ENCODE peak calls at places on chromosomes 12 and 14, in ten cellular contexts. M is BE2C; P is GM12865; N is right lobe of liver; V is CD8-positive, alpha-beta T cell; S is astrocyte of the spinal cord; F is esophagus squamous epithelium; O is GM13977; X is ovary; Q is tibial nerve. J is an unnamed sample.

GRCh38 chr12:25194211-25194610 is 749 bp downstream of the DNAI7 start:
- DNase-seq in P (no peak), Q (no peak), V (no peak), O (no peak), F (no peak), M (no peak), S (peak), N (no peak), X (no peak), J (no peak)

GRCh38 chr12:120358412-120359158 is 10.4 kb downstream of the MSI1 start:
- DNase-seq in O (no peak), N (peak), F (no peak), S (no peak), X (no peak), P (no peak), Q (no peak), V (no peak), M (no peak), J (no peak)

GRCh38 chr12:46944104-46944503 is 118.3 kb upstream of the SLC38A4 start:
- DNase-seq in V (no peak), P (no peak), Q (no peak), F (no peak), M (no peak), O (no peak), N (no peak), X (no peak), S (peak), J (no peak)

GRCh38 chr12:95918194-95918993 is 24.0 kb downstream of the CCDC38 start:
- DNase-seq in F (no peak), O (peak), S (peak), Q (peak), P (peak), X (no peak), V (peak), N (no peak), M (peak), J (no peak)

GRCh38 chr14:104889374-104889755 is 24.3 kb downstream of the CEP170B start:
- DNase-seq in M (no peak), Q (no peak), V (no peak), O (no peak), P (no peak), F (no peak), X (peak), S (no peak), N (no peak), J (peak)

GRCh38 chr12:54419088-54419887 is at the start of gene ITGA5:
- DNase-seq in Q (peak), F (no peak), P (no peak), M (peak), X (peak), S (peak), N (peak), V (peak), O (no peak), J (no peak)

GRCh38 chr12:3897400-3897910 is 24.3 kb upstream of the PARP11 start:
- DNase-seq in S (no peak), X (no peak), P (no peak), V (no peak), M (no peak), O (no peak), N (no peak), F (no peak), Q (no peak), J (no peak)

GRCh38 chr12:47135578-47135977 is 55.8 kb upstream of the AMIGO2 start:
- DNase-seq in O (no peak), M (no peak), N (no peak), X (no peak), S (no peak), P (no peak), Q (no peak), V (no peak), F (no peak), J (no peak)

GRCh38 chr12:106359620-106360399 is 2.3 kb downstream of the POLR3B start:
- DNase-seq in F (no peak), X (no peak), S (no peak), M (no peak), N (no peak), V (no peak), O (no peak), Q (no peak), P (no peak), J (no peak)

GRCh38 chr14:104515811-104516780 is 63.5 kb upstream of the C14orf180 start:
- DNase-seq in F (no peak), O (no peak), P (no peak), N (no peak), Q (no peak), X (no peak), V (no peak), M (no peak), S (no peak), J (no peak)

GRCh38 chr14:86532219-86532618 is 1002.3 kb downstream of the FLRT2 start:
- DNase-seq in M (no peak), X (no peak), S (peak), F (no peak), O (no peak), P (no peak), Q (no peak), V (no peak), N (no peak), J (no peak)

GRCh38 chr12:60197589-60197988 is 601.8 kb downstream of the SLC16A7 start:
- DNase-seq in P (no peak), V (no peak), Q (no peak), X (no peak), S (no peak), F (no peak), N (no peak), O (no peak), M (no peak), J (no peak)

GRCh38 chr14:99596071-99596627 is 7.9 kb downstream of the CCDC85C start:
- DNase-seq in V (no peak), X (no peak), O (no peak), F (no peak), Q (no peak), P (no peak), M (peak), S (no peak), N (no peak), J (no peak)

GRCh38 chr12:8628731-8629130 is 16.1 kb upstream of the AICDA start:
- DNase-seq in F (no peak), M (no peak), O (no peak), P (peak), N (no peak), S (no peak), Q (no peak), X (no peak), V (no peak), J (no peak)

GRCh38 chr14:100531152-100531551 is 56.1 kb downstream of the BEGAIN start:
- DNase-seq in N (peak), V (no peak), X (no peak), P (no peak), O (no peak), M (no peak), S (no peak), Q (peak), F (no peak), J (no peak)

GRCh38 chr12:106903241-106903950 is 52.3 kb upstream of the TMEM263 start:
- DNase-seq in M (peak), S (peak), N (peak), P (peak), X (peak), Q (peak), F (no peak), V (peak), O (peak), J (no peak)

GRCh38 chr12:46830731-46831334 is 5.0 kb upstream of the SLC38A4 start:
- DNase-seq in Q (no peak), O (no peak), X (no peak), M (no peak), S (peak), N (peak), V (no peak), P (no peak), F (no peak), J (no peak)

GRCh38 chr12:111046896-111047295 is 126.5 kb upstream of the MYL2 start:
- DNase-seq in X (no peak), M (no peak), S (no peak), V (no peak), N (no peak), F (no peak), O (no peak), P (no peak), Q (no peak), J (no peak)

GRCh38 chr12:75087656-75088055 is 122.0 kb downstream of the KCNC2 start:
- DNase-seq in M (no peak), Q (no peak), V (no peak), P (no peak), N (no peak), S (no peak), O (no peak), F (no peak), X (no peak), J (no peak)

GRCh38 chr12:127411981-127412380 is 855.0 kb upstream of the TMEM132C start:
- DNase-seq in Q (no peak), P (no peak), N (no peak), V (no peak), M (no peak), F (no peak), O (no peak), S (no peak), X (no peak), J (no peak)

GRCh38 chr12:3257411-3257810 is 180.2 kb downstream of the TSPAN9 start:
- DNase-seq in P (no peak), F (no peak), X (no peak), Q (no peak), V (no peak), M (no peak), N (no peak), S (peak), O (no peak), J (no peak)

GRCh38 chr14:32087173-32087861 is 10.2 kb downstream of the ARHGAP5 start:
- DNase-seq in P (no peak), F (no peak), M (no peak), X (no peak), N (no peak), V (no peak), S (peak), Q (no peak), O (no peak), J (no peak)

GRCh38 chr14:50344116-50344775 is 32.1 kb downstream of the DMAC2L start:
- DNase-seq in P (peak), O (peak), Q (no peak), V (no peak), S (no peak), N (no peak), M (no peak), F (no peak), X (no peak), J (no peak)

GRCh38 chr12:126384029-126384564 is 1318.9 kb downstream of the AACS start:
- DNase-seq in O (no peak), V (no peak), N (no peak), S (no peak), F (no peak), Q (no peak), X (no peak), P (no peak), M (no peak), J (no peak)

GRCh38 chr12:106645074-106645421 is 62.2 kb downstream of the RFX4 start:
- DNase-seq in V (no peak), N (peak), X (no peak), F (no peak), M (no peak), O (no peak), Q (peak), S (peak), P (no peak), J (no peak)

GRCh38 chr14:75418779-75419768 is 8.7 kb upstream of the JDP2 start:
- DNase-seq in Q (no peak), V (no peak), X (no peak), O (peak), P (peak), M (peak), S (no peak), F (no peak), N (peak), J (peak)

GRCh38 chr14:101029668-101030290 is 126.3 kb upstream of the RTL1 start:
- DNase-seq in S (no peak), O (no peak), Q (no peak), V (no peak), P (no peak), X (peak), F (no peak), N (peak), M (no peak), J (no peak)

GRCh38 chr14:76109087-76109880 is 42.4 kb upstream of the GPATCH2L start:
- DNase-seq in X (no peak), V (no peak), F (no peak), N (no peak), O (no peak), Q (peak), S (no peak), P (no peak), M (no peak), J (no peak)

GRCh38 chr12:53974084-53975018 is at the start of gene HOTAIR:
- DNase-seq in M (peak), S (no peak), N (peak), V (peak), P (peak), F (no peak), Q (no peak), X (peak), O (peak), J (no peak)

GRCh38 chr14:100548295-100548655 is 38.9 kb downstream of the BEGAIN start:
- DNase-seq in P (no peak), V (no peak), X (no peak), Q (no peak), F (no peak), N (no peak), M (no peak), O (no peak), S (no peak), J (no peak)

GRCh38 chr14:74647834-74648361 is 35.9 kb upstream of the LTBP2 start:
- DNase-seq in Q (no peak), X (peak), N (no peak), S (no peak), O (no peak), P (no peak), V (no peak), F (no peak), M (peak), J (no peak)

GRCh38 chr12:121930862-121931261 is 12.5 kb downstream of the CFAP251 start:
- DNase-seq in V (no peak), Q (no peak), F (no peak), N (no peak), S (no peak), X (no peak), M (no peak), O (no peak), P (no peak), J (no peak)

GRCh38 chr12:106629797-106630669 is 47.2 kb downstream of the RFX4 start:
- DNase-seq in F (no peak), P (no peak), M (no peak), V (no peak), Q (no peak), S (peak), X (no peak), N (no peak), O (no peak), J (no peak)

GRCh38 chr12:120416490-120417216 is 21.3 kb upstream of the COX6A1 start:
- DNase-seq in P (no peak), X (no peak), O (no peak), N (no peak), M (no peak), F (no peak), V (no peak), S (no peak), Q (no peak), J (no peak)

GRCh38 chr12:1628671-1629337 is at the start of gene WNT5B:
- DNase-seq in Q (no peak), F (no peak), M (peak), P (no peak), V (no peak), S (no peak), X (no peak), N (no peak), O (no peak), J (no peak)

GRCh38 chr12:116559330-116560080 is at the start of gene MAP1LC3B2:
- DNase-seq in P (peak), M (no peak), S (peak), N (peak), F (peak), Q (peak), V (peak), O (peak), X (peak), J (peak)

GRCh38 chr12:88144037-88144436 is 1.9 kb downstream of the TMTC3 start:
- DNase-seq in P (no peak), N (no peak), Q (no peak), X (no peak), O (no peak), F (no peak), V (no peak), M (no peak), S (no peak), J (no peak)

GRCh38 chr12:91108196-91108595 is 3.1 kb downstream of the LUM start:
- DNase-seq in M (no peak), S (no peak), N (no peak), O (no peak), V (no peak), X (no peak), Q (no peak), F (no peak), P (no peak), J (no peak)
- TF ChIP-seq CTCF in M (no peak), S (no peak), N (no peak), O (no peak), V (no peak), X (no peak), Q (no peak), F (no peak), P (no peak), J (no peak)

DNA sequence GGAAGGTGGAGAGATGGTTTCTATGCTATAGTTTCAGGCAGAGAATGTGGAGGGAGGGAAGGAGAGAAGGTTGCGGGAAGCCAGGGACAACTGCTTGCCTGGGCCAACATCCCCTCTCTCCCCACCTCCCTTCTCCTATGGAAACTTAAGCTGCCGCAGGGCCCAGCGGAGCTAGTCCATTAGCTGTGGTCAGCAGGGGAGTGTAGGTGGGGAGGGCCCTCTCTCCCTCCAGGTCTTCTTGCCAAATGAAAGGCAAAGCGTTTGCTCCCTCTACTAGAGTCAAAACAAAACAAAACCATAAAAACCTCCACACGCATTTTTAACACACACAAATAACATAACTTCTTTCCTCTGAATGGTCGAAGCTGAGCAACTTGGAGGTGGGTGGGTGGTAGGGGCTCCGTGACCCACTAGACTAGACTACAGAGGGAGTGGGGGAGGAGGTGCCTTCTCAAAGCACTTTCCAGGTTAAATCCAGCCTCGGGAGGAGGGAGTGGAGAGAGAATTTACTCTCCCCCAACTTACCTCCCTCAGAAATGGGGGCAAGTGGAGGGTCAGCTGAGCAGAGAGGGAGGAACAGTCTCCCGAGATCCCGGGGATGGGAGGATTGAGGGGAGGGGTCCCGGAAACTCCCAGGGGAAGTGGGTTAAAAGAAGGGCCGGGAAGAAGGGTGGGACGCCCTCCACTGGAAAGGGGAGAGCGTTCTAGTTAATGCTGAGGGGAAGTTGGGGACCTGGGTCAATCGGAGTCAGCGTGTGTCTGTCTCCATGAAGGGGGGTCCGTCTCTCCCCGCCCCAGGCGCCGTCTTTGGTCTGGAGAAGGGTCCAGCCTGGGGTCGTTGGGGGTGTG is 4.6 kb upstream of the CACNB3 start:
- DNase-seq in F (no peak), S (peak), V (no peak), P (no peak), Q (no peak), M (no peak), N (no peak), X (peak), O (no peak), J (no peak)
- TF ChIP-seq CTCF in F (no peak), S (no peak), V (no peak), P (no peak), Q (no peak), M (no peak), N (no peak), X (no peak), O (no peak), J (no peak)

DNA sequence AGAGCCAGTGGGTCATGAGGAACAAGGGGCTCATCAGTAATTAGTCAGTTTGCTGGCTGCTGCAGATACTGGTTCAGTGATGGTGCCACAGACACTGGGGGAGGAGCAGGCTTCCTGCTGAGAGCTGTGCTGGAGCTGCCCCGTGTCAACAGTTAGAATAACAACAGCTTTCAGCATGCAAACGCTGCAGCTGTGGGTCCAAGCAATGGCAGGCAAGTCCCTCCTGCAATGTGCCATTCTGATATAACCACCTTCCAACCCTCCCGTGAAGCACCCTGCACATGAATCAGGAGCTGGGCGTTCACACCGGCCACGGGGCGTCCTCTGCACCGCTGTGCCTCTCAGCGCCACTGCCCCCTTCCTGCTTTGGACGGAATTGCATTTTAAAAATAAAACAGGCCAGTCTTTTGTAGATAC is 258.4 kb upstream of the SFSWAP start:
- DNase-seq in X (no peak), P (peak), F (no peak), Q (no peak), N (no peak), O (peak), S (no peak), M (peak), V (peak), J (no peak)
- TF ChIP-seq CTCF in X (no peak), P (peak), F (peak), Q (no peak), N (peak), O (peak), S (no peak), M (peak), V (peak), J (no peak)

GRCh38 chr14:20857630-20858261 is 33.4 kb upstream of the RNASE3 start:
- DNase-seq in O (peak), P (peak), F (peak), Q (peak), V (peak), X (peak), N (peak), S (peak), M (peak), J (peak)

GRCh38 chr14:20855652-20856291 is 35.4 kb upstream of the RNASE3 start:
- DNase-seq in Q (peak), M (peak), V (peak), S (peak), X (peak), F (peak), N (no peak), P (peak), O (peak), J (peak)

GRCh38 chr14:20857207-20857606 is 34.0 kb upstream of the RNASE3 start:
- DNase-seq in F (no peak), Q (no peak), P (no peak), N (no peak), V (no peak), S (no peak), X (no peak), M (no peak), O (no peak), J (no peak)
- TF ChIP-seq CTCF in F (no peak), Q (no peak), P (no peak), N (no peak), V (no peak), S (no peak), X (no peak), M (no peak), O (no peak), J (no peak)

GRCh38 chr12:124518051-124518932 is 49.1 kb downstream of the NCOR2 start:
- DNase-seq in N (peak), Q (peak), V (no peak), O (no peak), M (peak), S (peak), P (no peak), X (peak), F (peak), J (no peak)
- TF ChIP-seq CTCF in N (no peak), Q (no peak), V (no peak), O (no peak), M (no peak), S (no peak), P (no peak), X (no peak), F (no peak), J (no peak)